ENCODE peak calls at places on chromosome 5, in five cellular contexts. B, Y, G, W and D are unnamed samples.

GRCh38 chr5:164301708-164302107 is 796.3 kb downstream of the MAT2B start:
- DNase-seq in B (no peak), Y (no peak), G (no peak), W (no peak), D (no peak)

GRCh38 chr5:78896128-78896527 is 89.0 kb downstream of the ARSB start:
- DNase-seq in B (no peak), Y (no peak), G (no peak), W (no peak), D (no peak)

GRCh38 chr5:1141827-1142226 is 30.0 kb upstream of the SLC12A7 start:
- DNase-seq in B (no peak), Y (no peak), G (no peak), W (no peak), D (no peak)

GRCh38 chr5:136435951-136436544 is 70.7 kb upstream of the TRPC7 start:
- DNase-seq in B (no peak), Y (no peak), G (no peak), W (no peak), D (no peak)

GRCh38 chr5:157821822-157822622 is 36.9 kb downstream of the CLINT1 start:
- DNase-seq in B (no peak), Y (peak), G (no peak), W (no peak), D (no peak)

GRCh38 chr5:61332891-61333350 is 863 bp downstream of the ZSWIM6 start:
- DNase-seq in B (peak), Y (no peak), G (peak), W (no peak), D (peak)

GRCh38 chr5:159105318-159106053 is 5.8 kb upstream of the EBF1 start:
- DNase-seq in B (no peak), Y (no peak), G (no peak), W (no peak), D (no peak)

GRCh38 chr5:179865471-179866240 is 7.0 kb upstream of the MRNIP start:
- DNase-seq in B (no peak), Y (no peak), G (no peak), W (no peak), D (no peak)

GRCh38 chr5:61277781-61278180 is 54.3 kb upstream of the ZSWIM6 start:
- DNase-seq in B (no peak), Y (no peak), G (no peak), W (no peak), D (no peak)

GRCh38 chr5:74241751-74242140 is 398.8 kb downstream of the ENC1 start:
- DNase-seq in B (no peak), Y (no peak), G (no peak), W (no peak), D (no peak)

GRCh38 chr5:157971466-157972324 is 112.8 kb upstream of the CLINT1 start:
- DNase-seq in B (peak), Y (no peak), G (no peak), W (no peak), D (no peak)

GRCh38 chr5:146753618-146754123 is 124.9 kb downstream of the PPP2R2B start:
- DNase-seq in B (no peak), Y (no peak), G (no peak), W (no peak), D (no peak)

GRCh38 chr5:3029396-3029795 is 277.9 kb upstream of the IRX2 start:
- DNase-seq in B (no peak), Y (no peak), G (no peak), W (no peak), D (no peak)

GRCh38 chr5:179926657-179927056 is 19.0 kb upstream of the TBC1D9B start:
- DNase-seq in B (no peak), Y (no peak), G (no peak), W (no peak), D (no peak)

GRCh38 chr5:137264573-137264972 is 234.6 kb downstream of the SPOCK1 start:
- DNase-seq in B (no peak), Y (no peak), G (no peak), W (no peak), D (no peak)

GRCh38 chr5:74127377-74128338 is 501.7 kb downstream of the ARHGEF28 start:
- DNase-seq in B (no peak), Y (peak), G (no peak), W (no peak), D (no peak)

GRCh38 chr5:14581891-14582796 is 552 bp downstream of the OTULINL start:
- DNase-seq in B (peak), Y (no peak), G (no peak), W (no peak), D (peak)

GRCh38 chr5:62282951-62283446 is 23.0 kb upstream of the KIF2A start:
- DNase-seq in B (no peak), Y (no peak), G (no peak), W (no peak), D (no peak)

GRCh38 chr5:36079200-36079761 is 12.6 kb upstream of the UGT3A2 start:
- DNase-seq in B (peak), Y (peak), G (peak), W (peak), D (peak)

GRCh38 chr5:61673007-61673735 is 341.1 kb downstream of the ZSWIM6 start:
- DNase-seq in B (no peak), Y (no peak), G (no peak), W (no peak), D (no peak)

GRCh38 chr5:14212838-14213237 is 69.7 kb downstream of the TRIO start:
- DNase-seq in B (no peak), Y (peak), G (no peak), W (peak), D (no peak)

GRCh38 chr5:37849641-37850040 is 9.8 kb upstream of the GDNF start:
- DNase-seq in B (no peak), Y (no peak), G (no peak), W (no peak), D (no peak)

GRCh38 chr5:87141544-87141943 is 126.1 kb upstream of the RASA1 start:
- DNase-seq in B (no peak), Y (no peak), G (no peak), W (no peak), D (no peak)

GRCh38 chr5:74665823-74666222 is 19.2 kb upstream of the HEXB start:
- DNase-seq in B (no peak), Y (no peak), G (no peak), W (no peak), D (peak)

GRCh38 chr5:110956913-110957813 is 114.3 kb upstream of the TSLP start:
- DNase-seq in B (no peak), Y (no peak), G (no peak), W (no peak), D (no peak)
- TF ChIP-seq FOXM1 in B (no peak), Y (no peak), G (no peak), W (no peak), D (no peak)

DNA sequence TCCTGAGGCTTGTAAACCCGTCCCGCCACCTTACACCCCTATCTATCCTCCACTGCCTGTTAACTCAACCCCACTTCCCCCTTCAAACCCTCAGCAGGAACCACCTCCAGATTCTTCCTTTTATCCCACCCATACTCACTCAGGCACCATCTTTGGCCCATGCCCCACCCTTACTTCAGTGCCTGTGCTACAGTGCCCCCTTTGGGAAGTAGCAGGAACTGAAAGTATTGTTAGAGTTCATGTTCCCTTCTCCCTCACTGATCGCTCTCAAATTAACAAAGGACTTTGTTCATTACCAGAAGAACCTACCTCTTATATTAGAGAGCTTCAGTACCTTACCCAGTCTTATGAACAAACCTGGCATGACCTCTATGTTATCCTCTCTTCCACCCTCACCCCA is 92.2 kb upstream of the MOCS2 start:
- DNase-seq in B (no peak), Y (peak), G (peak), W (no peak), D (no peak)
- TF ChIP-seq FOXM1 in B (no peak), Y (no peak), G (no peak), W (no peak), D (no peak)

GRCh38 chr5:151275803-151276202 is 22.8 kb downstream of the GM2A start:
- DNase-seq in B (no peak), Y (no peak), G (no peak), W (no peak), D (no peak)

GRCh38 chr5:151280443-151280842 is 23.1 kb downstream of the SLC36A3 start:
- DNase-seq in B (no peak), Y (no peak), G (no peak), W (no peak), D (no peak)

GRCh38 chr5:151281001-151281639 is 22.4 kb downstream of the SLC36A3 start:
- DNase-seq in B (no peak), Y (no peak), G (no peak), W (no peak), D (no peak)

GRCh38 chr5:151274666-151275065 is 21.7 kb downstream of the GM2A start:
- DNase-seq in B (no peak), Y (no peak), G (no peak), W (no peak), D (no peak)

GRCh38 chr5:151278845-151279244 is 24.7 kb downstream of the SLC36A3 start:
- DNase-seq in B (no peak), Y (no peak), G (no peak), W (no peak), D (no peak)
- TF ChIP-seq FOXM1 in B (no peak), Y (no peak), G (no peak), W (no peak), D (no peak)

GRCh38 chr5:145682197-145682895 is 152.8 kb downstream of the PRELID2 start:
- DNase-seq in B (no peak), Y (no peak), G (no peak), W (no peak), D (no peak)
- TF ChIP-seq FOXM1 in B (no peak), Y (no peak), G (no peak), W (no peak), D (no peak)

DNA sequence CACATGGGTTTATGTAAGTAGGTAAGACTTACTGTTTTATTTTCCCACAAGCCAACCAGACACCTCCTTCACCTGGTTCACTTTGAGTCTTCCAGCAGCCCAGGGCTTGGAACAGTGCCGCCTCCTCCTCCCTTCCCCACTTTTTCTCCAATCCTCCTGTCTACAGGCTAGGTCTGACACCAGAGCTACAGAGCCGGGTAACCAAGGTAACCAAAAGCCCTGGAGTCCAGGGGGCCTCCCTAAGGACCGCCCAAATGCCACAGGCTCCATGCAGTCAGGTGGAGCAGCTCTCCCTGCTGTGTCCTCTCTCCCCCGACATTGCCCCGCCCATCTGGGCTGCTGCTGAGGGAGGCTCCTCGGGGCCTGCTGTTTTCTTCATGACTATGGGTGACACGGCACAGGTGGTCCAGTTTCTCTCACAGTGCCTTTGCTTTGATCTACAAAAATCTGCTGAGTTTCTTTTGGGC is 138.0 kb upstream of the EFNA5 start:
- DNase-seq in B (peak), Y (peak), G (no peak), W (no peak), D (no peak)
- TF ChIP-seq FOXM1 in B (no peak), Y (no peak), G (no peak), W (no peak), D (no peak)

GRCh38 chr5:77012601-77013000 is 17.6 kb upstream of the AGGF1 start:
- DNase-seq in B (no peak), Y (no peak), G (no peak), W (no peak), D (no peak)

GRCh38 chr5:77016962-77017361 is 13.2 kb upstream of the AGGF1 start:
- DNase-seq in B (no peak), Y (no peak), G (no peak), W (no peak), D (no peak)

GRCh38 chr5:77011498-77011897 is 18.7 kb upstream of the AGGF1 start:
- DNase-seq in B (no peak), Y (no peak), G (no peak), W (no peak), D (no peak)

GRCh38 chr5:77017668-77018067 is 12.5 kb upstream of the AGGF1 start:
- DNase-seq in B (no peak), Y (no peak), G (no peak), W (no peak), D (no peak)

DNA sequence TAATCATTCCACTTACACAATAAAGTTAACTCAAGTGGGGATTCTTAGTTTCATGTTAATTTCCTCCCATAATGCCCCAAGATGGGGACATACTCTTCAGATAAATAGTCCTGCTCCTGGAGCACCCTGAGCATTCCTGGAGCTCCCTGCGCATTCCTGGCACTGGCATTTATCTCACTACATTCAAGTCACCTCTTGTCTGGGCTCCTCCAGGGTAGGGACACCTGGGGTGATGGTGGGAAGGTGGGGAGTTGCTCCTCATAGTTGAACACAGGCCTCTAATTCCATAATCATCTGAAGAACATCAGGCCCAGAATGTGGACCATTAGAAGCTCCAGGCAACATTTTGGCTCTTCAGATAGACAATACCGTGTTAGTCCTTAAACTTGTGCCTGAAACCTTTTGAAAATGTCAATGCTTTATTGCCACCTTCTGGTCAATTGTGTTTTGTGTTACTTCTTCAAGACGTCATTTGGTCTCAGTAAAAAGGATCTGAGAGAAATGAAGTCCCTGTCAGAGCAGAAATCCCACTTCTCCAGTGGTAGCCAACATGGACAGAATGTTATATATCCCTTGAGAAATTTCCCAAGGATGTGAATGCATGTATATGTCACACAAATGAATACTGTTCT is 14.2 kb upstream of the AGGF1 start:
- DNase-seq in B (peak), Y (peak), G (peak), W (no peak), D (no peak)
- TF ChIP-seq FOXM1 in B (no peak), Y (no peak), G (no peak), W (no peak), D (no peak)

DNA sequence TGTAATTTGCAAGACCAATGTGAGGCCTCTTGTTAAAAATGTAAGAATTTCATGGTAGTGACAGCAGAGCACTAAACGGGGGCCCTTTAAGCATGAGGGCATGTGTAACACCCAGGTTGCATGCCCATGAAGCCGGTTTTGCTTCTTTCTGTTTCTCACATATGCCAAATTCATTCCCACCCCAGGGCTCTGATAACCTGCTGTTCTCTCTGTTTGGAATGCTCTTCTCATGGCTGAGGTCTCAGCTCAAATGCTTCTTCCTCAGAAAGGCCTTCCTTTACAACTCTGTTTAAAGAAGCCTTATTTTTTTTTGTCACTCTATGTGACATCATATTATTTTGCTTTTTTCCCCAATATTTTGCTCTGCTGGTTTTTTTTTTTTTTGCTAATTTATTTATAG is 369.0 kb downstream of the KIAA0825 start:
- DNase-seq in B (no peak), Y (no peak), G (no peak), W (no peak), D (no peak)
- TF ChIP-seq FOXM1 in B (no peak), Y (no peak), G (no peak), W (no peak), D (no peak)